ENCODE peak calls at places on chromosomes 4 and X, in five cellular contexts. One of them, this sample, is unnamed.
A peak's percentile ranks its signal among the peaks of the same experiment; 100 is the strongest.

GRCh38 chrX:134886201-134886600 is 104.6 kb upstream of the SMIM10 start:
- DNase-seq in ascending aorta: no peak
- DNase-seq in fibroblast of lung: no peak
- DNase-seq in upper lobe of right lung: no peak
- DNase-seq in tibial artery: no peak
- DNase-seq in this sample: no peak

GRCh38 chrX:129980043-129980442 is 2.4 kb upstream of the BCORL1 start:
- DNase-seq in fibroblast of lung: no peak
- DNase-seq in upper lobe of right lung: peak; percentile 67
- DNase-seq in tibial artery: no peak
- DNase-seq in ascending aorta: no peak
- DNase-seq in this sample: no peak

GRCh38 chr4:2045518-2045951 is 13.6 kb upstream of the NAT8L start:
- DNase-seq in fibroblast of lung: no peak
- DNase-seq in ascending aorta: no peak
- DNase-seq in upper lobe of right lung: peak; percentile 56
- DNase-seq in tibial artery: no peak
- DNase-seq in this sample: no peak

GRCh38 chrX:116318672-116319071 is 117.7 kb upstream of the SLC6A14 start:
- DNase-seq in upper lobe of right lung: no peak
- DNase-seq in tibial artery: no peak
- DNase-seq in fibroblast of lung: no peak
- DNase-seq in ascending aorta: no peak
- DNase-seq in this sample: peak; percentile 7

GRCh38 chrX:84475596-84475995 is 26.7 kb downstream of the HDX start:
- DNase-seq in ascending aorta: no peak
- DNase-seq in fibroblast of lung: no peak
- DNase-seq in tibial artery: no peak
- DNase-seq in upper lobe of right lung: no peak
- DNase-seq in this sample: no peak

GRCh38 chr4:20520901-20521300 is 179.4 kb upstream of the PACRGL start:
- DNase-seq in fibroblast of lung: peak; percentile 59
- DNase-seq in tibial artery: no peak
- DNase-seq in upper lobe of right lung: no peak
- DNase-seq in ascending aorta: no peak
- DNase-seq in this sample: peak; percentile 30

GRCh38 chr4:4662230-4662629 is 120.4 kb upstream of the STX18 start:
- DNase-seq in fibroblast of lung: no peak
- DNase-seq in tibial artery: no peak
- DNase-seq in upper lobe of right lung: no peak
- DNase-seq in ascending aorta: no peak
- DNase-seq in this sample: no peak

GRCh38 chrX:149453030-149453429 is 52.1 kb downstream of the IDS start:
- DNase-seq in fibroblast of lung: peak; percentile 35
- DNase-seq in ascending aorta: no peak
- DNase-seq in upper lobe of right lung: no peak
- DNase-seq in tibial artery: no peak
- DNase-seq in this sample: peak; percentile 57

GRCh38 chrX:108584617-108585211 is 145.1 kb downstream of the COL4A5 start:
- DNase-seq in ascending aorta: no peak
- DNase-seq in tibial artery: no peak
- DNase-seq in upper lobe of right lung: no peak
- DNase-seq in fibroblast of lung: no peak
- DNase-seq in this sample: no peak

GRCh38 chr4:168717852-168718251 is 221.0 kb downstream of the PALLD start:
- DNase-seq in upper lobe of right lung: no peak
- DNase-seq in fibroblast of lung: peak; percentile 58
- DNase-seq in tibial artery: no peak
- DNase-seq in ascending aorta: no peak
- DNase-seq in this sample: no peak

GRCh38 chr4:24857996-24858395 is 54.8 kb downstream of the CCDC149 start:
- DNase-seq in tibial artery: no peak
- DNase-seq in ascending aorta: no peak
- DNase-seq in fibroblast of lung: peak; percentile 85
- DNase-seq in upper lobe of right lung: no peak
- DNase-seq in this sample: peak; percentile 58

GRCh38 chr4:69689530-69690111 is 36.6 kb upstream of the UGT2A1 start:
- DNase-seq in ascending aorta: no peak
- DNase-seq in tibial artery: no peak
- DNase-seq in upper lobe of right lung: no peak
- DNase-seq in fibroblast of lung: peak; percentile 74
- DNase-seq in this sample: no peak

GRCh38 chr4:115841873-115842272 is 728.5 kb upstream of the NDST4 start:
- DNase-seq in ascending aorta: no peak
- DNase-seq in upper lobe of right lung: no peak
- DNase-seq in tibial artery: no peak
- DNase-seq in fibroblast of lung: no peak
- DNase-seq in this sample: no peak

GRCh38 chr4:124757121-124757520 is 44.6 kb upstream of the ANKRD50 start:
- DNase-seq in fibroblast of lung: peak; percentile 24
- DNase-seq in tibial artery: no peak
- DNase-seq in upper lobe of right lung: no peak
- DNase-seq in ascending aorta: no peak
- DNase-seq in this sample: no peak

GRCh38 chr4:163091685-163092034 is 75.0 kb downstream of the NAF1 start:
- DNase-seq in fibroblast of lung: no peak
- DNase-seq in upper lobe of right lung: no peak
- DNase-seq in ascending aorta: no peak
- DNase-seq in tibial artery: no peak
- DNase-seq in this sample: no peak

GRCh38 chrX:9180623-9181022 is 146.7 kb upstream of the FAM9B start:
- DNase-seq in ascending aorta: no peak
- DNase-seq in tibial artery: no peak
- DNase-seq in upper lobe of right lung: no peak
- DNase-seq in fibroblast of lung: no peak
- DNase-seq in this sample: no peak

GRCh38 chr4:78513411-78513975 is 38.1 kb upstream of the ANXA3 start:
- DNase-seq in tibial artery: no peak
- DNase-seq in fibroblast of lung: no peak
- DNase-seq in upper lobe of right lung: no peak
- DNase-seq in ascending aorta: no peak
- DNase-seq in this sample: no peak

GRCh38 chrX:143648705-143649104 is 12.8 kb upstream of the SLITRK4 start:
- DNase-seq in tibial artery: peak; percentile 22
- DNase-seq in fibroblast of lung: no peak
- DNase-seq in ascending aorta: no peak
- DNase-seq in upper lobe of right lung: no peak
- DNase-seq in this sample: no peak

GRCh38 chrX:41922694-41923171 is 621 bp downstream of the CASK start:
- DNase-seq in ascending aorta: no peak
- DNase-seq in tibial artery: no peak
- DNase-seq in fibroblast of lung: peak; percentile 10
- DNase-seq in upper lobe of right lung: peak; percentile 65
- DNase-seq in this sample: no peak

GRCh38 chrX:11337292-11338009 is 44.2 kb downstream of the AMELX start:
- DNase-seq in fibroblast of lung: no peak
- DNase-seq in tibial artery: no peak
- DNase-seq in ascending aorta: no peak
- DNase-seq in upper lobe of right lung: no peak
- DNase-seq in this sample: no peak
- H3K27ac ChIP-seq in fibroblast of lung: no peak overlapping the region
- H3K27ac ChIP-seq in tibial artery: no peak overlapping the region
- H3K27ac ChIP-seq in ascending aorta: no peak overlapping the region
- H3K27ac ChIP-seq in upper lobe of right lung: no peak overlapping the region
- H3K27ac ChIP-seq in this sample: no peak overlapping the region

GRCh38 chrX:96407981-96408380 is 276.7 kb upstream of the DIAPH2 start:
- DNase-seq in ascending aorta: no peak
- DNase-seq in upper lobe of right lung: no peak
- DNase-seq in fibroblast of lung: no peak
- DNase-seq in tibial artery: no peak
- DNase-seq in this sample: no peak

GRCh38 chrX:96405842-96406241 is 278.8 kb upstream of the DIAPH2 start:
- DNase-seq in fibroblast of lung: no peak
- DNase-seq in tibial artery: no peak
- DNase-seq in upper lobe of right lung: no peak
- DNase-seq in ascending aorta: no peak
- DNase-seq in this sample: no peak

GRCh38 chrX:96410927-96411326 is 273.7 kb upstream of the DIAPH2 start:
- DNase-seq in upper lobe of right lung: no peak
- DNase-seq in tibial artery: no peak
- DNase-seq in fibroblast of lung: no peak
- DNase-seq in ascending aorta: no peak
- DNase-seq in this sample: no peak

GRCh38 chrX:96407043-96407442 is 277.6 kb upstream of the DIAPH2 start:
- DNase-seq in ascending aorta: no peak
- DNase-seq in upper lobe of right lung: no peak
- DNase-seq in fibroblast of lung: peak; percentile 64
- DNase-seq in tibial artery: peak; percentile 37
- DNase-seq in this sample: peak; percentile 38

GRCh38 chrX:96407501-96407900 is 277.1 kb upstream of the DIAPH2 start:
- DNase-seq in ascending aorta: no peak
- DNase-seq in upper lobe of right lung: no peak
- DNase-seq in fibroblast of lung: peak; percentile 85
- DNase-seq in tibial artery: no peak
- DNase-seq in this sample: peak; percentile 61
- TF ChIP-seq CTCF in ascending aorta: no peak
- TF ChIP-seq CTCF in upper lobe of right lung: no peak
- TF ChIP-seq CTCF in fibroblast of lung: no peak
- TF ChIP-seq CTCF in tibial artery: no peak
- TF ChIP-seq CTCF in this sample: no peak

GRCh38 chr4:10077492-10078335 is 38.9 kb downstream of the WDR1 start:
- DNase-seq in upper lobe of right lung: peak; percentile 67
- DNase-seq in tibial artery: peak; percentile 54
- DNase-seq in fibroblast of lung: peak; percentile 21
- DNase-seq in ascending aorta: no peak
- DNase-seq in this sample: no peak

GRCh38 chr4:10079256-10079655 is 37.3 kb downstream of the WDR1 start:
- DNase-seq in fibroblast of lung: no peak
- DNase-seq in ascending aorta: no peak
- DNase-seq in upper lobe of right lung: peak; percentile 48
- DNase-seq in tibial artery: peak; percentile 18
- DNase-seq in this sample: no peak

GRCh38 chr4:10077101-10077491 is 39.5 kb downstream of the WDR1 start:
- DNase-seq in ascending aorta: no peak
- DNase-seq in tibial artery: peak; percentile 9
- DNase-seq in upper lobe of right lung: peak; percentile 51
- DNase-seq in fibroblast of lung: no peak
- DNase-seq in this sample: no peak

GRCh38 chr4:10079951-10080873 is 36.4 kb downstream of the WDR1 start:
- DNase-seq in tibial artery: peak; percentile 19
- DNase-seq in upper lobe of right lung: peak; percentile 46
- DNase-seq in fibroblast of lung: no peak
- DNase-seq in ascending aorta: no peak
- DNase-seq in this sample: no peak

DNA sequence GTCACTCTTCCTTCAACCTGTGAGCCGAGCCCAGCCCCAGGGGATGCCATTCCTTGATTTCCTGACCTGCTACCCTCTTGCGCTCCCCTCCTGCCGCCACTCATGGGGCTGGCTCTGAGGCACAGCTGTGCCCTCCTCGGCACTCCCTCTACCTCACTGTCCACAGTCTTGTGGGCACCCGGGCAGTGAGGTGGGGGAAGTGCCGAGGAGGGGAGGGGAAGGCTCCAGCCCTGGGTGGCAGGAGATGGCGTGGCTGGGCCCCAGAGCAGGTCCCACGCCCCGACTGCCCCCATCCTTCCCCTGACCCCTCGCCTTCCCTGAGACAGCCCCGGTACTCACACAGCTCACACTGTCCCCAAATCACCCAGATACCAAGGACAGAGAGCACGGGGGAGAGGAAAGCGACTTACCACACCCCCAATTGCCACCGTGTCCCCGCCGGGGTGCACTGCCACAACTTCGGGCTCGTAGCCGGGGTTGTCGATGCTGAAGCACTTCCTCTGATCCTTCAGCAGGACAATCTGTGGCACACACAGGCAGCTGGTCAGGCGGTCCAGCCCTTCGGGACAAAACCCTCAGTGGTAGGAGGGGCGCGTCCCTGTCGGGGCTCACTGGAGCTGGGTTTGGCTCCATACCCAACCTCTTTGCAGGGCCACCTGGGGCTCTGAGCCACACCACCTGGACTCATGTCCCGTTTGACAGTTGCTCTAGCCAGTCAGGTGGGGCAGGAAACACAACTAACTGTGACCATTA is 37.9 kb downstream of the WDR1 start:
- DNase-seq in tibial artery: peak; percentile 18
- DNase-seq in fibroblast of lung: no peak
- DNase-seq in upper lobe of right lung: peak; percentile 62
- DNase-seq in ascending aorta: no peak
- DNase-seq in this sample: no peak
- H3K36me3 ChIP-seq in tibial artery: peaks cover 100% of the 10 kb centered on the region
- H3K36me3 ChIP-seq in fibroblast of lung: peaks cover 72% of the 10 kb centered on the region
- H3K36me3 ChIP-seq in upper lobe of right lung: peaks cover 100% of the 10 kb centered on the region
- H3K36me3 ChIP-seq in ascending aorta: peaks cover 99% of the 10 kb centered on the region
- H3K36me3 ChIP-seq in this sample: peaks cover 96% of the 10 kb centered on the region

GRCh38 chr4:110620352-110621327 is 2.2 kb downstream of the PITX2 start:
- DNase-seq in tibial artery: no peak
- DNase-seq in fibroblast of lung: no peak
- DNase-seq in upper lobe of right lung: no peak
- DNase-seq in ascending aorta: no peak
- DNase-seq in this sample: no peak
- H3K27ac ChIP-seq in tibial artery: no peak overlapping the region
- H3K27ac ChIP-seq in fibroblast of lung: no peak overlapping the region
- H3K27ac ChIP-seq in upper lobe of right lung: no peak overlapping the region
- H3K27ac ChIP-seq in ascending aorta: no peak overlapping the region
- H3K27ac ChIP-seq in this sample: no peak overlapping the region

DNA sequence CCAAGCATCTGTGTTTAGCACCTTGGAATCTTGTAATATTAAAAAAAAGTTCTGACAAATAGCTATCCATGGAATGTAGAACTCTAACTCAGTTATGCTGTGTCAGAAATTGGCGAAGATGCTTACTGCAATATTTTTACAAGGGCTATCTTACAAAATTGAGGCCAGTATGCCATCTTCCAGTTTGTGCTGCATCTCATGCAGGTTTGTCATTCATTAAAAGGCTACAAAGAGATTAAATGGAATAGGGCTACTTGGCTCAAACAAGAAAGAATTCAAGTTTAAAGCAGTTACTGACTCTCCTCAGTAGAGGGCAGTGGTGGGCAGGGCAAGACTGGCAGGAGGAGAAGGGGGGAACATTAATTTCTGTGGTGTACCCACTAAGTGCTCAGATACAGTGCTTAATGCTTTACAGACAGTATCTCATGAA is 66.5 kb downstream of the SHROOM4 start:
- DNase-seq in fibroblast of lung: peak; percentile 19
- DNase-seq in tibial artery: no peak
- DNase-seq in upper lobe of right lung: no peak
- DNase-seq in ascending aorta: no peak
- DNase-seq in this sample: no peak
- TF ChIP-seq CTCF in fibroblast of lung: peak; percentile 70
- TF ChIP-seq CTCF in tibial artery: peak; percentile 33
- TF ChIP-seq CTCF in upper lobe of right lung: peak; percentile 59
- TF ChIP-seq CTCF in ascending aorta: peak; percentile 50
- TF ChIP-seq CTCF in this sample: peak; percentile 79

GRCh38 chr4:7759221-7759620 is 180.4 kb downstream of the AFAP1 start:
- DNase-seq in fibroblast of lung: no peak
- DNase-seq in tibial artery: no peak
- DNase-seq in upper lobe of right lung: no peak
- DNase-seq in ascending aorta: no peak
- DNase-seq in this sample: no peak

GRCh38 chr4:7756071-7756470 is 183.6 kb downstream of the AFAP1 start:
- DNase-seq in ascending aorta: no peak
- DNase-seq in fibroblast of lung: no peak
- DNase-seq in tibial artery: no peak
- DNase-seq in upper lobe of right lung: no peak
- DNase-seq in this sample: no peak

GRCh38 chr4:7758444-7758815 is 181.2 kb downstream of the AFAP1 start:
- DNase-seq in tibial artery: no peak
- DNase-seq in ascending aorta: no peak
- DNase-seq in fibroblast of lung: no peak
- DNase-seq in upper lobe of right lung: no peak
- DNase-seq in this sample: no peak

GRCh38 chr4:7756561-7757355 is 182.9 kb downstream of the AFAP1 start:
- DNase-seq in ascending aorta: no peak
- DNase-seq in tibial artery: no peak
- DNase-seq in upper lobe of right lung: no peak
- DNase-seq in fibroblast of lung: no peak
- DNase-seq in this sample: no peak

GRCh38 chr4:7757501-7758443 is 181.9 kb downstream of the AFAP1 start:
- DNase-seq in ascending aorta: no peak
- DNase-seq in upper lobe of right lung: no peak
- DNase-seq in tibial artery: no peak
- DNase-seq in fibroblast of lung: no peak
- DNase-seq in this sample: no peak
- H3K36me3 ChIP-seq in ascending aorta: peaks cover 7% of the 10 kb centered on the region
- H3K36me3 ChIP-seq in upper lobe of right lung: peaks cover 12% of the 10 kb centered on the region
- H3K36me3 ChIP-seq in tibial artery: peaks cover 43% of the 10 kb centered on the region
- H3K36me3 ChIP-seq in fibroblast of lung: peaks cover 9% of the 10 kb centered on the region
- H3K36me3 ChIP-seq in this sample: peaks cover 56% of the 10 kb centered on the region

This sample was measured in brain microvascular endothelial cell.